ENCODE peak calls at places on chromosomes 16 and 17, in nine cellular contexts. X is HepG2, B is GM12878, E is tibial nerve, S is A549, L is stomach, U is transverse colon, I is ovary, M is K562. K is an unnamed sample.

GRCh38 chr16:3781421-3781820 is 64.1 kb upstream of the TRAP1 start:
- DNase-seq in X (no peak), B (no peak), E (no peak), S (no peak), L (no peak), U (no peak), I (no peak), M (no peak), K (no peak)

GRCh38 chr17:74520790-74521480 is 10.3 kb downstream of the CD300LB start:
- DNase-seq in X (no peak), B (no peak), E (no peak), S (no peak), L (peak; percentile 22), U (no peak), I (no peak), M (no peak), K (peak; percentile 53)

GRCh38 chr17:71511266-71511995 is 609.4 kb upstream of the SOX9 start:
- DNase-seq in X (no peak), B (no peak), E (no peak), S (no peak), L (no peak), U (no peak), I (no peak), M (no peak), K (no peak)

GRCh38 chr17:77476006-77476405 is 335.2 kb downstream of the SEC14L1 start:
- DNase-seq in X (no peak), B (no peak), E (no peak), S (no peak), L (no peak), U (no peak), I (no peak), M (no peak), K (no peak)

GRCh38 chr16:77834600-77834963 is 46.2 kb downstream of the VAT1L start:
- DNase-seq in X (no peak), B (no peak), E (no peak), S (no peak), L (no peak), U (no peak), I (no peak), M (no peak), K (no peak)

GRCh38 chr17:2996208-2996855 is 67.1 kb downstream of the OR1D5 start:
- DNase-seq in X (no peak), B (no peak), E (peak; percentile 61), S (no peak), L (peak; percentile 67), U (no peak), I (peak; percentile 70), M (no peak), K (peak; percentile 15)

GRCh38 chr17:42023524-42024349 is 3.8 kb downstream of the NKIRAS2 start:
- DNase-seq in X (no peak), B (no peak), E (no peak), S (no peak), L (no peak), U (no peak), I (no peak), M (no peak), K (peak; percentile 54)

GRCh38 chr17:56112086-56112485 is 41.2 kb upstream of the ANKFN1 start:
- DNase-seq in X (no peak), B (no peak), E (no peak), S (no peak), L (no peak), U (no peak), I (no peak), M (no peak), K (no peak)

GRCh38 chr16:23594186-23594585 is 1.9 kb downstream of the NDUFAB1 start:
- DNase-seq in X (no peak), B (no peak), E (no peak), S (no peak), L (no peak), U (no peak), I (no peak), M (no peak), K (no peak)

GRCh38 chr16:3874242-3874641 is 6.3 kb downstream of the CREBBP start:
- DNase-seq in X (no peak), B (no peak), E (no peak), S (no peak), L (no peak), U (peak; percentile 37), I (no peak), M (no peak), K (no peak)

GRCh38 chr16:48533931-48534330 is 76.0 kb downstream of the N4BP1 start:
- DNase-seq in X (no peak), B (no peak), E (no peak), S (no peak), L (no peak), U (no peak), I (no peak), M (no peak), K (no peak)

GRCh38 chr17:57654040-57654775 is 90.9 kb downstream of the CCDC182 start:
- DNase-seq in X (no peak), B (no peak), E (no peak), S (no peak), L (no peak), U (no peak), I (no peak), M (no peak), K (no peak)

GRCh38 chr17:57211010-57211411 is 45.3 kb upstream of the MSI2 start:
- DNase-seq in X (no peak), B (no peak), E (no peak), S (peak; percentile 15), L (no peak), U (no peak), I (no peak), M (no peak), K (no peak)

GRCh38 chr16:54511181-54511731 is 224.7 kb upstream of the IRX3 start:
- DNase-seq in X (no peak), B (no peak), E (no peak), S (no peak), L (no peak), U (no peak), I (no peak), M (no peak), K (no peak)

GRCh38 chr17:14748036-14748715 is 447.3 kb downstream of the HS3ST3B1 start:
- DNase-seq in X (no peak), B (no peak), E (no peak), S (no peak), L (no peak), U (no peak), I (no peak), M (no peak), K (peak; percentile 52)

GRCh38 chr16:12833939-12834338 is 30.3 kb upstream of the CPPED1 start:
- DNase-seq in X (peak; percentile 56), B (no peak), E (no peak), S (peak; percentile 54), L (no peak), U (no peak), I (no peak), M (no peak), K (no peak)

GRCh38 chr16:31458073-31458834 is 1.0 kb upstream of the ARMC5 start:
- DNase-seq in X (peak; percentile 95), B (no peak), E (no peak), S (peak; percentile 41), L (peak; percentile 57), U (peak; percentile 72), I (no peak), M (peak; percentile 71), K (peak; percentile 93)

GRCh38 chr17:32654351-32654750 is 167.6 kb downstream of the CDK5R1 start:
- DNase-seq in X (no peak), B (no peak), E (no peak), S (no peak), L (no peak), U (no peak), I (no peak), M (no peak), K (no peak)

DNA sequence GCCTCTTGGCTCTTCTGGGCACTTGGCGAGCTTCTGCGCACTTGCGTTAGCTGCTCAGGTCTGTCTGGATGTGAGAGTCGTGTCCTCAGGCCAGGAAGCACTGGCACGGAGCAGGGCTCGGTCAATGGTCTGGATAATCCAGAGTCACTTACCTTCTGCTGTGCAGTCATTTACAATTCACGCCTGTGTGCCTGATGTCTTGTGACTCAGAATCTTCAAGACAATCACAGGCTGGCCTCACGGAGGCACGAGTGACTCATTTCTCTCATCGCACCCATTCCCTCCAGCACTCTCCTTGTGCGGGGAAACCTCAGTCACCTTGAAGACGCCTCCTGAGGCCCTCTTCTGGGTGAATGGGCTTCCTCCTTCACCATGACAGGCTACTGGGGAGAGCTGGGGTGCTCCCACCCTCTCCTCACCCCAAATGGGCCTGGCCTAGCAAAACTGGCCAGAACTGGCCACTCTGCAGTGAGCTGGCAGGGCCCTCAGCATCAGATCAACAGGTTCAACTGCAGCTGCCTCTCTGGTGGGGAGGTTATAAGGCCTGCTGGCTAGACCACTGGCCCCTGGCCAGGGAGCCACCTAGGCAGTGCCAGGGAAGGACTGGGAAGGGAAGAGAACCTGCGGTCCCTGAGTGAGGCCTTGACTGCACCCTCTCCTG is 1.9 kb upstream of the CAPN15 start:
- DNase-seq in X (no peak), B (peak; percentile 62), E (no peak), S (peak; percentile 68), L (no peak), U (no peak), I (no peak), M (no peak), K (no peak)
- TF ChIP-seq POLR2A in X (peak; percentile 21), B (peak; percentile 57), E (no peak), S (no peak), L (no peak), U (no peak), I (no peak), M (no peak), K (no peak)

GRCh38 chr16:14634389-14634725 is 1.6 kb downstream of the BFAR start:
- DNase-seq in X (no peak), B (no peak), E (no peak), S (no peak), L (no peak), U (peak; percentile 22), I (no peak), M (no peak), K (no peak)
- H3K4me3 ChIP-seq in X (no peak overlapping the region), B (peak overlapping the region; percentile 96), E (peak overlapping the region; percentile 73), S (peak overlapping the region; percentile 91), L (peak overlapping the region; percentile 79), U (peak overlapping the region; percentile 89), I (peak overlapping the region; percentile 60), M (peak overlapping the region; percentile 87), K (peak overlapping the region; percentile 91)

DNA sequence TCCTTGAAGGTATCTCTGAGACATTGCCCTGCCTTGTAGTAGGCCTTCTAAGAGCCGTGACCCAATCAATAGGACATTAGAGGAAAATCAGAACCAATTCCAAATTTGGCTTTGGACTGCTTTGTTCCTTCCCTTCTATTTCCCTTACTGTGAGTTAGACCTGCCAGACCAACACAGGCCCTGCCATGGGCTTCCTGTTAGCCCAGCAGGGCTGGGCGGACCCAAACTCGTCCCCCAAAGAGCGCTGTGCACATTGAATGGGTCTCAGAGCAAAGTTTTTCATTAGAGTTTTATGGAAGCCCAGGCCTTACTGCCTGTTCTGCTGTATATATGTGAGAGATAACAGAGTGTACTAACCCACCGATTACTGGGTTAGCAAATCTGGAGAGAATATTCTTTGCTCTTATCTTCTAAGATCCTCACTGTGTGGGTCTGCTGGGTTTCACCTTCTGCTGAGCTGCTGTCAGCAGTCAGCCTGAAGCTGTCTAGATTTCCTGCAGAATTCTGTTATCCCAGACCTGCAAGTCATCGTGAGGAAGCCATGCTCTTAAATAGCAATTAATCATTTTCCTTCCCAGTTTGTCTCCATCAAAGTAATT is 5.7 kb downstream of the ARHGAP44 start:
- DNase-seq in X (no peak), B (no peak), E (no peak), S (no peak), L (no peak), U (no peak), I (no peak), M (no peak), K (no peak)
- TF ChIP-seq EP300 in X (no peak), B (no peak), E (no peak), S (no peak), L (no peak), U (no peak), I (no peak), M (no peak), K (no peak)

GRCh38 chr17:1229354-1229890 is 40.8 kb upstream of the BHLHA9 start:
- DNase-seq in X (no peak), B (no peak), E (peak; percentile 47), S (peak; percentile 78), L (peak; percentile 71), U (peak; percentile 89), I (peak; percentile 16), M (peak; percentile 61), K (peak; percentile 82)
- TF ChIP-seq POLR2A in X (no peak), B (peak; percentile 90), E (peak; percentile 48), S (peak; percentile 34), L (no peak), U (peak; percentile 86), I (no peak), M (no peak), K (peak; percentile 54)

K was measured in upper lobe of left lung.